ENCODE peak calls at places on chromosomes 1 and 21, in ten cellular contexts. C, T, Z, M, X, L, E, G, H and D are unnamed samples.

GRCh38 chr21:21268061-21268471 is 269.9 kb downstream of the NCAM2 start:
- DNase-seq in C (no peak), T (no peak), Z (peak; percentile 6), M (no peak), X (no peak), L (no peak), E (no peak), G (no peak), H (no peak), D (no peak)

GRCh38 chr1:21553116-21553926 is 44.1 kb downstream of the ALPL start:
- DNase-seq in C (no peak), T (no peak), Z (no peak), M (no peak), X (no peak), L (no peak), E (no peak), G (no peak), H (no peak), D (no peak)

GRCh38 chr1:102896286-102896685 is 212.0 kb downstream of the COL11A1 start:
- DNase-seq in C (no peak), T (no peak), Z (no peak), M (no peak), X (no peak), L (no peak), E (no peak), G (no peak), H (no peak), D (no peak)

GRCh38 chr1:67089685-67090208 is 35.8 kb upstream of the SLC35D1 start:
- DNase-seq in C (no peak), T (no peak), Z (no peak), M (no peak), X (no peak), L (no peak), E (no peak), G (no peak), H (no peak), D (no peak)

GRCh38 chr1:236395780-236396664 is 1.9 kb downstream of the EDARADD start:
- DNase-seq in C (no peak), T (no peak), Z (no peak), M (no peak), X (peak; percentile 58), L (no peak), E (no peak), G (no peak), H (no peak), D (no peak)

GRCh38 chr1:48023488-48023887 is 26.3 kb upstream of the TRABD2B start:
- DNase-seq in C (no peak), T (no peak), Z (no peak), M (no peak), X (no peak), L (no peak), E (no peak), G (no peak), H (no peak), D (no peak)

GRCh38 chr1:93822710-93823425 is 56.1 kb downstream of the DNTTIP2 start:
- DNase-seq in C (no peak), T (no peak), Z (no peak), M (no peak), X (no peak), L (no peak), E (no peak), G (no peak), H (no peak), D (no peak)

GRCh38 chr1:200968469-200969410 is 54.8 kb downstream of the KIF21B start:
- DNase-seq in C (no peak), T (no peak), Z (no peak), M (no peak), X (no peak), L (no peak), E (no peak), G (no peak), H (no peak), D (no peak)

GRCh38 chr1:161019767-161020572 is 982 bp downstream of the F11R start:
- DNase-seq in C (no peak), T (peak; percentile 61), Z (no peak), M (no peak), X (no peak), L (no peak), E (no peak), G (no peak), H (no peak), D (no peak)

GRCh38 chr1:21335750-21336168 is 45.5 kb upstream of the ECE1 start:
- DNase-seq in C (no peak), T (peak; percentile 81), Z (no peak), M (no peak), X (no peak), L (no peak), E (peak; percentile 19), G (no peak), H (no peak), D (no peak)